ENCODE peak calls at places on chromosomes 12 and 14, in nine cellular contexts. One of them, this sample, is unnamed.

GRCh38 chr14:88986146-88986841 is 161.8 kb downstream of the TTC8 start:
- DNase-seq in fibroblast of lung: peak
- DNase-seq in bronchial epithelial cell: no peak
- DNase-seq in GM12865: no peak
- DNase-seq in astrocyte of the spinal cord: peak
- DNase-seq in body of pancreas: no peak
- DNase-seq in foreskin fibroblast: peak
- DNase-seq in heart right ventricle: no peak
- DNase-seq in transverse colon: no peak
- DNase-seq in this sample: no peak

GRCh38 chr14:101072070-101072469 is 168.5 kb upstream of the RTL1 start:
- DNase-seq in bronchial epithelial cell: no peak
- DNase-seq in body of pancreas: no peak
- DNase-seq in fibroblast of lung: no peak
- DNase-seq in foreskin fibroblast: no peak
- DNase-seq in transverse colon: no peak
- DNase-seq in heart right ventricle: no peak
- DNase-seq in GM12865: no peak
- DNase-seq in astrocyte of the spinal cord: no peak
- DNase-seq in this sample: no peak

GRCh38 chr14:39423793-39424192 is 8.4 kb downstream of the FBXO33 start:
- DNase-seq in transverse colon: no peak
- DNase-seq in GM12865: no peak
- DNase-seq in bronchial epithelial cell: no peak
- DNase-seq in foreskin fibroblast: no peak
- DNase-seq in body of pancreas: no peak
- DNase-seq in fibroblast of lung: no peak
- DNase-seq in astrocyte of the spinal cord: no peak
- DNase-seq in heart right ventricle: no peak
- DNase-seq in this sample: no peak

GRCh38 chr12:123431951-123432886 is 4.3 kb downstream of the RILPL2 start:
- DNase-seq in transverse colon: no peak
- DNase-seq in foreskin fibroblast: no peak
- DNase-seq in bronchial epithelial cell: peak
- DNase-seq in GM12865: peak
- DNase-seq in astrocyte of the spinal cord: no peak
- DNase-seq in body of pancreas: no peak
- DNase-seq in fibroblast of lung: no peak
- DNase-seq in heart right ventricle: no peak
- DNase-seq in this sample: no peak

GRCh38 chr12:109932878-109933503 is 32.9 kb downstream of the TCHP start:
- DNase-seq in transverse colon: no peak
- DNase-seq in astrocyte of the spinal cord: no peak
- DNase-seq in body of pancreas: peak
- DNase-seq in bronchial epithelial cell: no peak
- DNase-seq in fibroblast of lung: no peak
- DNase-seq in foreskin fibroblast: no peak
- DNase-seq in GM12865: no peak
- DNase-seq in heart right ventricle: peak
- DNase-seq in this sample: no peak

GRCh38 chr12:14314801-14315200 is 50.7 kb upstream of the ATF7IP start:
- DNase-seq in heart right ventricle: no peak
- DNase-seq in foreskin fibroblast: no peak
- DNase-seq in body of pancreas: no peak
- DNase-seq in astrocyte of the spinal cord: no peak
- DNase-seq in bronchial epithelial cell: no peak
- DNase-seq in GM12865: peak
- DNase-seq in transverse colon: no peak
- DNase-seq in fibroblast of lung: no peak
- DNase-seq in this sample: no peak

GRCh38 chr12:1013618-1014489 is 22.8 kb downstream of the ERC1 start:
- DNase-seq in GM12865: no peak
- DNase-seq in astrocyte of the spinal cord: peak
- DNase-seq in foreskin fibroblast: peak
- DNase-seq in fibroblast of lung: peak
- DNase-seq in transverse colon: no peak
- DNase-seq in body of pancreas: no peak
- DNase-seq in bronchial epithelial cell: peak
- DNase-seq in heart right ventricle: no peak
- DNase-seq in this sample: no peak

GRCh38 chr12:7907009-7907408 is 29.0 kb downstream of the SLC2A3 start:
- DNase-seq in GM12865: peak
- DNase-seq in foreskin fibroblast: peak
- DNase-seq in bronchial epithelial cell: peak
- DNase-seq in transverse colon: peak
- DNase-seq in fibroblast of lung: peak
- DNase-seq in heart right ventricle: peak
- DNase-seq in body of pancreas: peak
- DNase-seq in astrocyte of the spinal cord: peak
- DNase-seq in this sample: no peak

GRCh38 chr12:119229837-119230236 is 51.1 kb downstream of the HSPB8 start:
- DNase-seq in fibroblast of lung: peak
- DNase-seq in bronchial epithelial cell: peak
- DNase-seq in heart right ventricle: peak
- DNase-seq in astrocyte of the spinal cord: peak
- DNase-seq in GM12865: peak
- DNase-seq in body of pancreas: no peak
- DNase-seq in transverse colon: no peak
- DNase-seq in foreskin fibroblast: no peak
- DNase-seq in this sample: no peak

GRCh38 chr14:25400607-25401206 is 350.8 kb upstream of the STXBP6 start:
- DNase-seq in body of pancreas: peak
- DNase-seq in bronchial epithelial cell: peak
- DNase-seq in astrocyte of the spinal cord: peak
- DNase-seq in GM12865: peak
- DNase-seq in heart right ventricle: peak
- DNase-seq in foreskin fibroblast: peak
- DNase-seq in transverse colon: peak
- DNase-seq in fibroblast of lung: peak
- DNase-seq in this sample: no peak

GRCh38 chr14:22597265-22597664 is 835 bp upstream of the ABHD4 start:
- DNase-seq in bronchial epithelial cell: no peak
- DNase-seq in body of pancreas: no peak
- DNase-seq in GM12865: no peak
- DNase-seq in heart right ventricle: no peak
- DNase-seq in foreskin fibroblast: no peak
- DNase-seq in fibroblast of lung: no peak
- DNase-seq in transverse colon: no peak
- DNase-seq in astrocyte of the spinal cord: no peak
- DNase-seq in this sample: no peak

GRCh38 chr12:42652048-42652447 is 62.5 kb upstream of the PRICKLE1 start:
- DNase-seq in fibroblast of lung: no peak
- DNase-seq in astrocyte of the spinal cord: no peak
- DNase-seq in foreskin fibroblast: no peak
- DNase-seq in transverse colon: no peak
- DNase-seq in heart right ventricle: no peak
- DNase-seq in body of pancreas: no peak
- DNase-seq in GM12865: no peak
- DNase-seq in bronchial epithelial cell: peak
- DNase-seq in this sample: no peak

GRCh38 chr14:55430024-55430690 is 10.3 kb downstream of the TBPL2 start:
- DNase-seq in heart right ventricle: peak
- DNase-seq in bronchial epithelial cell: peak
- DNase-seq in fibroblast of lung: peak
- DNase-seq in body of pancreas: peak
- DNase-seq in GM12865: peak
- DNase-seq in astrocyte of the spinal cord: peak
- DNase-seq in transverse colon: peak
- DNase-seq in foreskin fibroblast: peak
- DNase-seq in this sample: peak

GRCh38 chr14:41868396-41868795 is 261.7 kb downstream of the LRFN5 start:
- DNase-seq in GM12865: no peak
- DNase-seq in fibroblast of lung: peak
- DNase-seq in foreskin fibroblast: peak
- DNase-seq in heart right ventricle: no peak
- DNase-seq in transverse colon: no peak
- DNase-seq in body of pancreas: no peak
- DNase-seq in astrocyte of the spinal cord: peak
- DNase-seq in bronchial epithelial cell: no peak
- DNase-seq in this sample: no peak

GRCh38 chr12:20643822-20644221 is 51.3 kb upstream of the SLCO1C1 start:
- DNase-seq in fibroblast of lung: no peak
- DNase-seq in bronchial epithelial cell: no peak
- DNase-seq in transverse colon: no peak
- DNase-seq in body of pancreas: no peak
- DNase-seq in astrocyte of the spinal cord: no peak
- DNase-seq in foreskin fibroblast: no peak
- DNase-seq in GM12865: no peak
- DNase-seq in heart right ventricle: no peak
- DNase-seq in this sample: no peak

GRCh38 chr12:127108360-127109215 is 1158.4 kb upstream of the TMEM132C start:
- DNase-seq in body of pancreas: peak
- DNase-seq in GM12865: peak
- DNase-seq in foreskin fibroblast: peak
- DNase-seq in fibroblast of lung: peak
- DNase-seq in heart right ventricle: peak
- DNase-seq in transverse colon: peak
- DNase-seq in bronchial epithelial cell: peak
- DNase-seq in astrocyte of the spinal cord: peak
- DNase-seq in this sample: no peak

GRCh38 chr14:93171366-93171765 is 13.3 kb downstream of the MOAP1 start:
- DNase-seq in astrocyte of the spinal cord: no peak
- DNase-seq in bronchial epithelial cell: no peak
- DNase-seq in transverse colon: no peak
- DNase-seq in body of pancreas: no peak
- DNase-seq in fibroblast of lung: no peak
- DNase-seq in GM12865: no peak
- DNase-seq in foreskin fibroblast: no peak
- DNase-seq in heart right ventricle: no peak
- DNase-seq in this sample: no peak

GRCh38 chr12:3882896-3883564 is 9.8 kb upstream of the PARP11 start:
- DNase-seq in bronchial epithelial cell: peak
- DNase-seq in body of pancreas: no peak
- DNase-seq in heart right ventricle: no peak
- DNase-seq in astrocyte of the spinal cord: peak
- DNase-seq in fibroblast of lung: peak
- DNase-seq in GM12865: peak
- DNase-seq in foreskin fibroblast: peak
- DNase-seq in transverse colon: no peak
- DNase-seq in this sample: no peak

GRCh38 chr14:28807518-28807917 is 40.9 kb downstream of the FOXG1 start:
- DNase-seq in fibroblast of lung: no peak
- DNase-seq in body of pancreas: no peak
- DNase-seq in bronchial epithelial cell: peak
- DNase-seq in transverse colon: no peak
- DNase-seq in foreskin fibroblast: no peak
- DNase-seq in astrocyte of the spinal cord: no peak
- DNase-seq in GM12865: no peak
- DNase-seq in heart right ventricle: no peak
- DNase-seq in this sample: no peak

GRCh38 chr12:38056701-38057689 is 259.6 kb upstream of the ALG10B start:
- DNase-seq in heart right ventricle: no peak
- DNase-seq in fibroblast of lung: no peak
- DNase-seq in body of pancreas: no peak
- DNase-seq in GM12865: no peak
- DNase-seq in transverse colon: no peak
- DNase-seq in bronchial epithelial cell: peak
- DNase-seq in foreskin fibroblast: no peak
- DNase-seq in astrocyte of the spinal cord: no peak
- DNase-seq in this sample: no peak

DNA sequence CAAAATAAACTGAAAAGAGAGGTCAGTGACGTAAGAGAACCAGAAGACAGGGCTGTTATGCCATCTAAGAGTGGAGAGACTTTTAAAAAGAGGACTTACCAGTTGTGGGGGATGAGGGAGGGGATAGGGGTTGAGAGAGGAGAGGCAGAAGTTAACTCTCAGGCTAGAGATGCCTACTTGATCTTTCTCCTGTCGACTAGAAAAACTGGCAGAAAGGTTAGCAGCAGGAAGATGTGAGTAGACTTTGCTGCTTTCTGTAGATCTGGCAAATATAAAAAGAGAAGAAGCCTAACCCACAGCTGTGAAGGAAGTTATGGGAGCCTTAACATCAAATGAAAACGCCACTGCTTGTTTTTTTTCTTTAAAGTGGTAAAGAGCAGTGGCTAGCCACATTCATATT is 10.7 kb downstream of the CREBL2 start:
- DNase-seq in bronchial epithelial cell: no peak
- DNase-seq in body of pancreas: no peak
- DNase-seq in fibroblast of lung: no peak
- DNase-seq in transverse colon: no peak
- DNase-seq in foreskin fibroblast: no peak
- DNase-seq in astrocyte of the spinal cord: no peak
- DNase-seq in heart right ventricle: no peak
- DNase-seq in GM12865: no peak
- DNase-seq in this sample: no peak
- H3K4me3 ChIP-seq in bronchial epithelial cell: no peak
- H3K4me3 ChIP-seq in body of pancreas: no peak
- H3K4me3 ChIP-seq in fibroblast of lung: no peak
- H3K4me3 ChIP-seq in transverse colon: no peak
- H3K4me3 ChIP-seq in foreskin fibroblast: no peak
- H3K4me3 ChIP-seq in astrocyte of the spinal cord: no peak
- H3K4me3 ChIP-seq in heart right ventricle: no peak
- H3K4me3 ChIP-seq in GM12865: no peak
- H3K4me3 ChIP-seq in this sample: no peak

DNA sequence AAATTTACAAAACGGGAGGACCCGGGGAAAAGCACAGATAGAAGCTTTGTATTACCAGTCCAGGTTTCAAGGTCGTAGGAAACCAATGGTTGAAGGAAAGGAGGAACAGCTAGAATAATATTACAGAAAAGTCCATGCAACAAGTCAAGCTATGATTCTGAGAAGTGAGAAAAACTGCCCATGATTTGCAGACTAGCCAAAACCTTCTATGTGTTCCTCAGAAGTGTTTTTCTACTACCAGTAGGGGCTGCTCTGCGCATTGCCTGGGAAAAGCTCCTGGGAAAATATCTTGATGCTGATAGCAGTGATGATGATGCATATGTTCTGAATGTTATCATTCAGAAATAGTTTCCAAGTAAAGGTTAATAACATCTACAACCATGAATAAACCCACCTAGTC is 2.2 kb downstream of the PDZRN4 start:
- DNase-seq in foreskin fibroblast: peak
- DNase-seq in transverse colon: no peak
- DNase-seq in body of pancreas: no peak
- DNase-seq in astrocyte of the spinal cord: peak
- DNase-seq in GM12865: no peak
- DNase-seq in heart right ventricle: no peak
- DNase-seq in bronchial epithelial cell: peak
- DNase-seq in fibroblast of lung: peak
- DNase-seq in this sample: no peak
- TF ChIP-seq CTCF in foreskin fibroblast: peak
- TF ChIP-seq CTCF in transverse colon: peak
- TF ChIP-seq CTCF in body of pancreas: no peak
- TF ChIP-seq CTCF in astrocyte of the spinal cord: peak
- TF ChIP-seq CTCF in GM12865: peak
- TF ChIP-seq CTCF in heart right ventricle: peak
- TF ChIP-seq CTCF in bronchial epithelial cell: peak
- TF ChIP-seq CTCF in fibroblast of lung: peak
- TF ChIP-seq CTCF in this sample: peak

GRCh38 chr14:91388551-91388975 is 29.1 kb downstream of the CCDC88C start:
- DNase-seq in bronchial epithelial cell: no peak
- DNase-seq in transverse colon: peak
- DNase-seq in GM12865: peak
- DNase-seq in fibroblast of lung: no peak
- DNase-seq in astrocyte of the spinal cord: peak
- DNase-seq in heart right ventricle: no peak
- DNase-seq in body of pancreas: no peak
- DNase-seq in foreskin fibroblast: peak
- DNase-seq in this sample: no peak
- H3K4me3 ChIP-seq in bronchial epithelial cell: no peak
- H3K4me3 ChIP-seq in transverse colon: no peak
- H3K4me3 ChIP-seq in GM12865: no peak
- H3K4me3 ChIP-seq in fibroblast of lung: no peak
- H3K4me3 ChIP-seq in astrocyte of the spinal cord: no peak
- H3K4me3 ChIP-seq in heart right ventricle: no peak
- H3K4me3 ChIP-seq in body of pancreas: no peak
- H3K4me3 ChIP-seq in foreskin fibroblast: no peak
- H3K4me3 ChIP-seq in this sample: no peak

GRCh38 chr14:72745991-72746980 is 147.6 kb downstream of the DPF3 start:
- DNase-seq in foreskin fibroblast: peak
- DNase-seq in fibroblast of lung: peak
- DNase-seq in GM12865: peak
- DNase-seq in astrocyte of the spinal cord: peak
- DNase-seq in body of pancreas: no peak
- DNase-seq in heart right ventricle: no peak
- DNase-seq in transverse colon: no peak
- DNase-seq in bronchial epithelial cell: peak
- DNase-seq in this sample: no peak
- TF ChIP-seq CTCF in foreskin fibroblast: peak
- TF ChIP-seq CTCF in fibroblast of lung: peak
- TF ChIP-seq CTCF in GM12865: no peak
- TF ChIP-seq CTCF in astrocyte of the spinal cord: peak
- TF ChIP-seq CTCF in body of pancreas: no peak
- TF ChIP-seq CTCF in heart right ventricle: no peak
- TF ChIP-seq CTCF in transverse colon: no peak
- TF ChIP-seq CTCF in bronchial epithelial cell: no peak
- TF ChIP-seq CTCF in this sample: peak

This sample was measured in thoracic aorta.